ENCODE peak calls at places on chromosomes 13 and 19, in seven cellular contexts. R is fibroblast of pulmonary artery, B is tibial nerve, G is neural crest cell, Q is GM12865, W is choroid plexus epithelial cell, K is endothelial cell. Z is an unnamed sample.

GRCh38 chr13:23996456-23996855 is 99.2 kb upstream of the C1QTNF9B start:
- DNase-seq in R (no peak), B (no peak), G (no peak), Q (no peak), W (no peak), K (no peak), Z (no peak)

GRCh38 chr19:43784981-43785808 is 4.4 kb upstream of the KCNN4 start:
- DNase-seq in R (peak; percentile 75), B (no peak), G (peak; percentile 60), Q (peak; percentile 88), W (peak; percentile 77), K (peak; percentile 68), Z (peak; percentile 27)

GRCh38 chr19:15532779-15533521 is 24.6 kb downstream of the CYP4F22 start:
- DNase-seq in R (peak; percentile 8), B (no peak), G (no peak), Q (no peak), W (no peak), K (no peak), Z (no peak)

GRCh38 chr13:60572003-60572792 is 175.2 kb downstream of the TDRD3 start:
- DNase-seq in R (peak; percentile 58), B (no peak), G (no peak), Q (no peak), W (peak; percentile 87), K (no peak), Z (no peak)

GRCh38 chr13:21453352-21454089 is 5.6 kb downstream of the ZDHHC20 start:
- DNase-seq in R (no peak), B (no peak), G (no peak), Q (no peak), W (peak; percentile 58), K (no peak), Z (no peak)

GRCh38 chr13:111540486-111540885 is 220.0 kb downstream of the TEX29 start:
- DNase-seq in R (no peak), B (no peak), G (no peak), Q (no peak), W (no peak), K (no peak), Z (no peak)

GRCh38 chr13:101706651-101707050 is 254.2 kb downstream of the ITGBL1 start:
- DNase-seq in R (peak; percentile 81), B (no peak), G (no peak), Q (no peak), W (peak; percentile 99), K (peak; percentile 35), Z (no peak)

GRCh38 chr13:29886446-29886845 is 36.0 kb upstream of the UBL3 start:
- DNase-seq in R (no peak), B (no peak), G (no peak), Q (no peak), W (no peak), K (no peak), Z (no peak)

DNA sequence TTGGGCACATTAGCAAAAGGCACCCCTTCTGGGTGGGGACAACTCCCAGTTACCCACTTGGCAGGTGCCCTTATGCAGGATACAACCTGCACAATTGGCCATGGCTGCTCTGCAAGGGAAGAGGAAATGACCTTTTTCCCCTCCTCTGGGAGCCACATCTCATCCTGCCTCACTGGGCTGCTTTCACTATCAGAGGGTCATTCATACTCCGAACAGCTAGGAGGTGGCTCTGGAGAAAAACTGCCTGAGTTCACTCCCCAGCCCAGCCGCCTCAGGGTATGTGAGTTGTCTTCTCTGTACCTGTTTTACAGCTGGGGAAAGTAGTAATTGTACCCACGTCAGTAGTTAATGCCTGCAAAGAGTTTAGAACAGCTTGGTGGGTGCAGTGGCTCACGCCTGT is 7.1 kb upstream of the ACTN4 start:
- DNase-seq in R (no peak), B (no peak), G (no peak), Q (no peak), W (no peak), K (peak; percentile 30), Z (no peak)
- TF ChIP-seq CTCF in R (no peak), B (no peak), G (no peak), Q (no peak), W (no peak), K (no peak), Z (no peak)

DNA sequence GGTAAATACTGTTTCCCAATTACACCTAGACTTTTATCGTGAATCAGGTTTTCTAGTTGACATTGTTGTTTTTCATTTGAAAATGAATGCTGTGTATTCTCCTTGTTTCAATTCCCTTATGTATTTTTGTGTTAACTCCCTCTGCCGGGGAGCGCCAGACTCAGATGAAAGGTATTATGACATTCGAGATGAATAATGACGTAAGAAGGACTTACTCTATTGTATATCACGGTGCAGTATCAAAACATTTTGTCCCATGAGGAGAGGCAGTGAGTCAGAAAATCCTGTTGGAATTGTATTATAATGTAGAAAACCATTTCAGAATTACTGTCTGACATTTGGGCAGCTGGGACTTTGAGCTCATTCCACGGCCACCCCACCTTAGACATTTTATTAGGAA is 61.6 kb downstream of the LRCH1 start:
- DNase-seq in R (peak; percentile 95), B (no peak), G (no peak), Q (no peak), W (peak; percentile 87), K (no peak), Z (no peak)
- TF ChIP-seq CTCF in R (peak; percentile 48), B (no peak), G (no peak), Q (no peak), W (peak; percentile 57), K (no peak), Z (no peak)

DNA sequence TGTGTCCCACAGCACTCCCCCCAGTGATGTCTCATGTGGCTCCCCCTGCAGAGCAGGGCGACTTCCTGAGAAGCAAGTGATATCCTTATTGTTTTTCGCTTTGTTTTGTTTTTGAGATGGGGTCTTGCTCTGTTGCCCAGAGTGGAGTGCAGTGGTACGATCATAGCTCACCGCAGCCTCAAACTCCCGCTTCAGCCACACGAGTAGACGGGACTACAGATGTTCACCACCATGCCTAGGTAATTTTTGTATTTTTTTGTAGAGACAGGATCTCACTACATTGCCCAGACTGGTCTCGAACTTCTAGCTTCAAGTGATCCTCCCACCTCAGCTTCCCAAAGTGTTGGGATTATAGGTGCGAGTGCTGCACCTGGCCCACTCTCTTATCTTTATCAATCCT is 5.0 kb downstream of the CEP89 start:
- DNase-seq in R (no peak), B (no peak), G (no peak), Q (no peak), W (no peak), K (no peak), Z (no peak)
- TF ChIP-seq CTCF in R (no peak), B (no peak), G (no peak), Q (no peak), W (no peak), K (no peak), Z (no peak)

GRCh38 chr19:42253245-42254082 is 1.5 kb downstream of the ERF start:
- DNase-seq in R (peak; percentile 48), B (no peak), G (peak; percentile 65), Q (peak; percentile 65), W (peak; percentile 36), K (peak; percentile 79), Z (peak; percentile 69)

GRCh38 chr19:42254850-42255765 is at the start of gene ERF:
- DNase-seq in R (peak; percentile 92), B (peak; percentile 95), G (peak; percentile 87), Q (peak; percentile 96), W (peak; percentile 93), K (peak; percentile 95), Z (peak; percentile 89)

GRCh38 chr19:42252365-42253244 is 2.3 kb downstream of the ERF start:
- DNase-seq in R (peak; percentile 50), B (peak; percentile 63), G (peak; percentile 33), Q (no peak), W (peak; percentile 55), K (no peak), Z (no peak)

GRCh38 chr19:42255766-42256750 is 1.1 kb upstream of the ERF start:
- DNase-seq in R (peak; percentile 78), B (no peak), G (peak; percentile 49), Q (no peak), W (peak; percentile 73), K (peak; percentile 49), Z (no peak)

DNA sequence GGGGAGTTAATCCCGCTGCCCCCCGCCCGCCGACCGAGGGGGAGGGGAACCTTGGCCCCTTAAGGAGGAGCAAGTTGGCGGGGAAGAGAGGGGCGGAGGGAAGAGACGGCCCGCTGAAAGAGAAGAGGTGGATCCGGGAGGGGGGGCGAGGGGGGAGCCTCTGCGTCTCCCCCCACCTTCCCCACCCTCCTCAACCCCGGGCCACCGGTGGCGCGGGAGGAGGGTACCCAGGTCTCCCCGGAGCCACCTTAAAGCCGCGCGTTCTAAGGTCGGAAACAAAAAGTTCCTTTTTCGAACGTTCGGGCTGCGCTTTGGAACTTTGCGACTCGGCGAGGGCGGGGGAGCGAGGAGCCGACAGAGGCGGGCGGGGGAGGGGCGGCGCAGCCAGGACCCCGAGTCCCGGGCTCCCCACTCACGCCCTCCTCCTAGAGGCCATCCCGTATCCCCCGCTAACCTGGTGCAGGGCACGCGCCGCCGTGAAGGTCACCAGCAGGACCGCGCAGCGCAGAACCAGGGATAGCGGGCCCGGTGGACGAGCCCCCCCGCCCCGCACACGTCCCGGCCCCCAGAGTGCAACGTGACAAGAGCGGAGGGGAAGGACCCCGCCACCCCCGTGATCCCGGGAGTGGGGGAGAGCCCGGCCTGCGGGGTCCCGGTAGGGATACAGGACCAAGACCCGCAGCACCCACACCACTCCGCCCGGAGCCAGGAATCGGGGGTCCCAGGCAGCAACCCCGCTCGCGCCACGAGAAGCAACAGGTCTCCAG is 662 bp downstream of the ERF start:
- DNase-seq in R (peak; percentile 57), B (peak; percentile 58), G (peak; percentile 67), Q (peak; percentile 81), W (peak; percentile 63), K (peak; percentile 76), Z (peak; percentile 62)
- TF ChIP-seq CTCF in R (no peak), B (no peak), G (no peak), Q (no peak), W (no peak), K (no peak), Z (peak; percentile 31)

DNA sequence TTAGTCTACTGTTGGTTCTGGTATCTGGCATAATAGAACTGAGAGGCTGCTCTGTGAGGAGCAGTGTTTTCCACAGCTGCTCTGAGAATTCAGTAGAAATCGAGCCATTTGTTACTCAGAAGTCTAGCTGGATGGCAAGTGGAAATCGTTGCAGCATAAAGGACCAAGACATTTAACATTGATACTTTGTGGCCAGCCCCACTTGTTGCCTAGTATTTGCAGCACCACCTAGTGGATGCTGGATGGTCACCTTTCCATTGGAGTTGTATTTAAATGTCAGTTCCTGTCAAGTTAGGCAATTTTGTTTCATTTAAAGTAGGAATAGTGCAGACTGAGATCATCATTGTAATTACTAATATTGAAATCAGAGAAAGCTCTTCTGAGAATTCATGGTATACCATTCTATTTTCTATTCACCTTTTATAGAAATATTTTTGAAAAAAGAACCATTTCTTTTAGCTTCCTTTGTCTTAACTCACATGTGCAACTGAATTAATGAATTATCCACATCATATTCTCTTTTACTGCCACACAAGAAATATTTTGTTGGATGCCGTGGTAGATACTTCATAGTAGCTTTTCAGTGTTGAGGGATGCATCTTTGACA is 64.6 kb downstream of the PDS5B start:
- DNase-seq in R (peak; percentile 84), B (peak; percentile 19), G (peak; percentile 42), Q (peak; percentile 86), W (peak; percentile 87), K (peak; percentile 59), Z (no peak)
- TF ChIP-seq CTCF in R (peak; percentile 88), B (peak; percentile 58), G (peak; percentile 83), Q (peak; percentile 75), W (peak; percentile 87), K (peak; percentile 69), Z (peak; percentile 85)

GRCh38 chr13:114115191-114115671 is 17.2 kb downstream of the RASA3 start:
- DNase-seq in R (peak; percentile 84), B (peak; percentile 13), G (no peak), Q (no peak), W (peak; percentile 75), K (no peak), Z (no peak)
- TF ChIP-seq CTCF in R (peak; percentile 28), B (no peak), G (no peak), Q (no peak), W (peak; percentile 30), K (no peak), Z (no peak)

Z was measured in progenitor cell of endocrine pancreas.